ENCODE peak calls at places on chromosome 10, in four cellular contexts. P, T, B and A are unnamed samples. For H3K4me1, the result is how much of the 10 kb centered on the place peaks cover.

GRCh38 chr10:11178606-11179221 is 161.0 kb downstream of the CELF2 start:
- DNase-seq in T (no peak), P (peak), B (peak), A (peak)

GRCh38 chr10:131786756-131787605 is 113.8 kb upstream of the PPP2R2D start:
- DNase-seq in T (peak), P (peak), B (peak), A (peak)

GRCh38 chr10:121510201-121510771 is 88.0 kb downstream of the FGFR2 start:
- DNase-seq in T (no peak), P (no peak), B (no peak), A (no peak)

GRCh38 chr10:98892523-98892922 is 343.1 kb downstream of the HPSE2 start:
- DNase-seq in B (no peak), P (no peak), T (no peak), A (no peak)

GRCh38 chr10:58755688-58756087 is 243.0 kb downstream of the BICC1 start:
- DNase-seq in P (peak), T (peak), B (no peak), A (no peak)

GRCh38 chr10:101130984-101131961 is at the start of gene TLX1:
- DNase-seq in P (no peak), T (no peak), B (no peak), A (no peak)

GRCh38 chr10:132532784-132533560 is 4.6 kb upstream of the INPP5A start:
- DNase-seq in B (no peak), T (peak), P (peak), A (no peak)

GRCh38 chr10:88076027-88076880 is 212.8 kb downstream of the PTEN start:
- DNase-seq in T (no peak), P (no peak), B (no peak), A (no peak)

GRCh38 chr10:69863580-69863979 is 61.9 kb downstream of the COL13A1 start:
- DNase-seq in B (peak), T (peak), P (peak), A (no peak)

GRCh38 chr10:92550924-92551323 is 23.0 kb downstream of the IDE start:
- DNase-seq in B (no peak), P (no peak), T (no peak), A (no peak)

GRCh38 chr10:95536017-95536416 is 25.2 kb downstream of the SORBS1 start:
- DNase-seq in T (no peak), B (peak), P (peak), A (no peak)

GRCh38 chr10:95533590-95533989 is 27.6 kb downstream of the SORBS1 start:
- DNase-seq in T (no peak), P (no peak), B (no peak), A (no peak)

GRCh38 chr10:95539560-95540284 is 21.4 kb downstream of the SORBS1 start:
- DNase-seq in T (no peak), B (no peak), P (no peak), A (no peak)

GRCh38 chr10:95537543-95537930 is 23.6 kb downstream of the SORBS1 start:
- DNase-seq in P (no peak), B (no peak), T (peak), A (no peak)

DNA sequence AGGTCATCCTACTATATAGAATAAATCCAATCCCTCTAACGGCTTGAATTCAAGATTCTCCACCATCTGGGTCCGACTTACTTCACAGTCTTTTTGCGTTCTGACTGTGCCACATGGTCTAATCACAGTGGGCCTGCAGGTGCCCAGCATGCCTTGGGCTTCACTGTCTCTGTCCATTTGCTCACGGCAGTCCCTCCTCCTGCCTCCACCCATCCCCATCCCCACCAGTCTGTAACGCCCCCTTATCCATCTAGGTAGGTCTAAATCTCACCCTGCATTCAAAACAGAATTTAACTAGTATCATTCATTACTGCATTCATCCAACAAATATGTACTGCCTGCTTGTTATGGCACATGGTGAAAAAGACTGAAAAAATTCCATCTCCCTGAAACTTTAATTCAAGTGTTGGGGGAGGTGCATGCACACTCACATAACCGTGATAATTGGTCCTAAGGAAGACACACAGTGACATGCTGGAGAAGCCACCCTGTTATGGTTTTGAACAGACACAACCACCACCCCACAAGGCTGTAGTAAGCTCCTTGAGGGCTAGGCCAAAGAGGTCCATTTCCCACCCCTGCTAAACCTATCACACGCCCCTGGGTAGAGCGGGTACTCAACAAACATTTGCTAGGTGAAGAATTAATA is 24.2 kb downstream of the SORBS1 start:
- DNase-seq in B (no peak), P (no peak), T (peak), A (no peak)
- H3K4me1 ChIP-seq in B (under half), P (under half), T (under half), A (under half)

GRCh38 chr10:23885853-23886252 is 323.1 kb upstream of the KIAA1217 start:
- DNase-seq in P (no peak), T (no peak), B (no peak), A (no peak)
- H3K4me1 ChIP-seq in P (under half), T (under half), B (under half), A (under half)

DNA sequence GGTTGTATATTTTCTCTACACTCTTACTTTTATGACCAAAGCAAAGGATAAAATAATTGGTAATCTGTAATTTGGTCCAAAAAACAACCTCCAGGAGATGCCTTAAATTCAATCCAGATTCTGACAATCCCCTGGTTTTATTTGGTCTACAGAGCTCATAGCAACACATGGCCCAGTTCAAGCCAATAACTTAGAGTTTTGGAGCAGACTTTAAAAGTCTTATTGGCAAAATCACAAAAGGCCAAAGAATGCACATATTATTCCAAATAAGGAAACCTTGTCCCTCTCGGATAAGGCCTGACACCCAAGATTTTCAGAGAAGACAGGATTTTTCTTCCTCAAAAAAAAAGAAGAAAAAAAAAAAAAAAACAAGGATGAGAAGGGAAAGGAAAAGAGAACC is 51.9 kb downstream of the SORBS1 start:
- DNase-seq in B (no peak), P (no peak), T (no peak), A (no peak)
- H3K4me1 ChIP-seq in B (under half), P (under half), T (under half), A (under half)

DNA sequence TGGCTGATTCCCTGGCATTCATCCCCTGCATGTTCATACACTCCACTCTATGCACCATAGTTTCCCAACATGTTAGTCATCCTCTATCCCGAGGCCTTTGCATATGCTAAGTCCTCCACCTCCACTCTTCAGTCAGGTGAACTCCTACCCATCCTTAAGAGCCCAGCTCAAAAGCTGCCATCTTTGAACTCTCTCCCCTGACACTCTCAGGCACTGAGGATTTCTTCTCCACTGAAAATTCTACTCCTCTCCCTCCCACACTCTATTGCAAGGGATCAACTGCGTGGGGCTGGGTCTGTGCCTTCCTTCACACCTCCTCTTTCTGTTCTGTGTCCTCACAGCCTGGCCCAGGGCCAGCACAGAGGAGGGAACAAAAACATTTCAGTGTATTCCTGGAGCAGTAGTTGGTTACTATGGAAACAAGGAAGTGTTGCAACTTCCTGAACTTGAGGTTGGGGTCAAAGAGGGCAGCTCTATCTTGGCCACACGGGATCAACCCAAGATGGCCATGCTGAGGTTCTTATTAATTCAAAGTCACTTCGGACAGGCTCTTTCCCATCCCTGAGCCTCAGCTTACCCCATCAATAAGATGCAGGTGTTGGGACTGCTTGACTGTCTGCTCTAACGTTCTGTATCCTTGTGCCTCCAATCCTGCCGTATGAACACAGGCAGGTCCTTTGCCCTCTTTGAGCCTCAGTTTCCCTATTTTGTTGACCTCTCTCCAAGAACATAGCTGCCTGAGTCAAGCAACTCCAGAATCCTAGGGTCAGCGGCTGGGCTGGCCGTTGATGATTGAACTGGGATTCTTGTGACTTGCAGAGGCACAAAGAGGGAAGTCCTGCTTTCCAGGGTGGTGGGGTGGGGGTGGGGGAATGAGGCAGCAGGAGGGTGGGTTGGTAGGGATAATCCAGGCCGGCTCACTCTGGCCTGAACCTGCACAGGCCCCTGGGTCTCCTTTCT is 15.5 kb downstream of the ZMIZ1 start:
- DNase-seq in P (peak), B (peak), T (peak), A (no peak)
- H3K4me1 ChIP-seq in P (half or more), B (under half), T (half or more), A (under half)